ENCODE peak calls at places on chromosomes 1 and 21, in nine cellular contexts. B is COR-L47; Z is ovary; O is activated naive CD4-positive, alpha-beta T cell; Y is SW480; T is stimulated activated CD8-positive, alpha-beta memory T cell treated with anti-CD3 and anti-CD28 coated beads, Interleukin-2, amount 100 ng/mL, for 1 hour; U is PC-3; D is ureter; S is amygdala. L is an unnamed sample.

GRCh38 chr1:46333300-46334029 is 7.1 kb upstream of the NSUN4 start:
- DNase-seq in T (no peak), U (peak), Y (peak), S (no peak), D (no peak), O (no peak), B (peak), Z (no peak), L (no peak)

GRCh38 chr21:34865922-34866271 is 183.2 kb downstream of the RUNX1 start:
- DNase-seq in T (no peak), Z (no peak), O (no peak), U (peak), Y (no peak), B (no peak), D (no peak), S (no peak), L (no peak)

GRCh38 chr1:3695326-3696217 is 43.3 kb downstream of the TP73 start:
- DNase-seq in O (no peak), U (peak), D (no peak), S (peak), B (no peak), T (no peak), Z (peak), Y (no peak), L (no peak)

GRCh38 chr1:179169616-179170467 is 59.6 kb downstream of the ABL2 start:
- DNase-seq in S (no peak), T (no peak), B (no peak), D (no peak), O (no peak), U (peak), Y (no peak), Z (no peak), L (peak)

GRCh38 chr1:154983776-154984466 is 777 bp downstream of the FLAD1 start:
- DNase-seq in S (no peak), U (peak), Y (no peak), D (no peak), B (no peak), Z (no peak), O (no peak), T (no peak), L (no peak)

GRCh38 chr21:33949516-33950424 is 34.2 kb upstream of the ATP5PO start:
- DNase-seq in O (peak), U (no peak), T (no peak), S (no peak), Y (no peak), D (peak), B (no peak), Z (no peak), L (no peak)

GRCh38 chr1:156284762-156285161 is 637 bp downstream of the TMEM79 start:
- DNase-seq in Z (no peak), S (no peak), Y (no peak), D (no peak), B (no peak), T (no peak), U (no peak), O (no peak), L (no peak)

GRCh38 chr1:3113741-3114056 is 44.7 kb downstream of the PRDM16 start:
- DNase-seq in U (no peak), S (no peak), O (no peak), Y (no peak), B (no peak), Z (no peak), D (no peak), T (no peak), L (no peak)

GRCh38 chr1:8690253-8690525 is 127.3 kb downstream of the RERE start:
- DNase-seq in D (no peak), Y (no peak), S (no peak), T (no peak), O (no peak), Z (no peak), B (no peak), U (no peak), L (no peak)

GRCh38 chr1:72283204-72284083 is 1.1 kb upstream of the NEGR1 start:
- DNase-seq in O (no peak), D (peak), Y (peak), Z (peak), S (peak), U (peak), B (peak), T (no peak), L (peak)

GRCh38 chr21:44436111-44436611 is 19.1 kb upstream of the LRRC3 start:
- DNase-seq in O (no peak), S (no peak), D (no peak), U (no peak), T (no peak), Y (no peak), B (no peak), Z (peak), L (no peak)

GRCh38 chr1:30695481-30695880 is 27.9 kb downstream of the MATN1 start:
- DNase-seq in T (no peak), U (no peak), Y (no peak), Z (no peak), S (no peak), D (no peak), O (no peak), B (no peak), L (peak)

GRCh38 chr1:230745071-230745470 is 2.1 kb upstream of the CAPN9 start:
- DNase-seq in Y (no peak), S (no peak), T (no peak), B (no peak), D (no peak), Z (no peak), O (no peak), U (no peak), L (no peak)

L was measured in GM04504.